ENCODE peak calls at places on chromosomes 3 and 15, in five cellular contexts. One of them, this sample, is unnamed.

GRCh38 chr3:32398531-32398930 is 6.9 kb downstream of the CMTM7 start:
- DNase-seq in esophagus squamous epithelium: no peak
- DNase-seq in activated B cell treated with CpG ODN at 0.5 μM for 24 hours: no peak
- DNase-seq in right lobe of liver: no peak
- DNase-seq in mucosa of descending colon: no peak
- DNase-seq in this sample: no peak

GRCh38 chr15:34154725-34155204 is 52.9 kb downstream of the PGBD4 start:
- DNase-seq in right lobe of liver: no peak
- DNase-seq in mucosa of descending colon: no peak
- DNase-seq in activated B cell treated with CpG ODN at 0.5 μM for 24 hours: no peak
- DNase-seq in esophagus squamous epithelium: no peak
- DNase-seq in this sample: peak

GRCh38 chr15:73951591-73951990 is 25.3 kb downstream of the LOXL1 start:
- DNase-seq in activated B cell treated with CpG ODN at 0.5 μM for 24 hours: no peak
- DNase-seq in esophagus squamous epithelium: no peak
- DNase-seq in right lobe of liver: no peak
- DNase-seq in mucosa of descending colon: no peak
- DNase-seq in this sample: no peak

GRCh38 chr3:99678023-99678422 is 39.6 kb downstream of the COL8A1 start:
- DNase-seq in mucosa of descending colon: peak
- DNase-seq in activated B cell treated with CpG ODN at 0.5 μM for 24 hours: no peak
- DNase-seq in right lobe of liver: no peak
- DNase-seq in esophagus squamous epithelium: no peak
- DNase-seq in this sample: no peak

GRCh38 chr3:172202797-172203196 is 163.4 kb downstream of the FNDC3B start:
- DNase-seq in activated B cell treated with CpG ODN at 0.5 μM for 24 hours: no peak
- DNase-seq in right lobe of liver: no peak
- DNase-seq in mucosa of descending colon: no peak
- DNase-seq in esophagus squamous epithelium: no peak
- DNase-seq in this sample: no peak

GRCh38 chr3:17011774-17012338 is 127.1 kb downstream of the PLCL2 start:
- DNase-seq in esophagus squamous epithelium: no peak
- DNase-seq in mucosa of descending colon: no peak
- DNase-seq in activated B cell treated with CpG ODN at 0.5 μM for 24 hours: no peak
- DNase-seq in right lobe of liver: no peak
- DNase-seq in this sample: no peak

GRCh38 chr3:4220050-4220449 is 83.1 kb upstream of the SETMAR start:
- DNase-seq in right lobe of liver: no peak
- DNase-seq in esophagus squamous epithelium: no peak
- DNase-seq in mucosa of descending colon: no peak
- DNase-seq in activated B cell treated with CpG ODN at 0.5 μM for 24 hours: no peak
- DNase-seq in this sample: no peak

GRCh38 chr3:113626513-113627371 is 69.7 kb downstream of the USF3 start:
- DNase-seq in right lobe of liver: peak
- DNase-seq in mucosa of descending colon: peak
- DNase-seq in activated B cell treated with CpG ODN at 0.5 μM for 24 hours: no peak
- DNase-seq in esophagus squamous epithelium: no peak
- DNase-seq in this sample: no peak

GRCh38 chr3:106030620-106030945 is 161.8 kb upstream of the CBLB start:
- DNase-seq in mucosa of descending colon: no peak
- DNase-seq in right lobe of liver: no peak
- DNase-seq in activated B cell treated with CpG ODN at 0.5 μM for 24 hours: no peak
- DNase-seq in esophagus squamous epithelium: no peak
- DNase-seq in this sample: no peak

GRCh38 chr3:117958027-117958426 is 1076.6 kb downstream of the IGSF11 start:
- DNase-seq in mucosa of descending colon: no peak
- DNase-seq in right lobe of liver: no peak
- DNase-seq in esophagus squamous epithelium: no peak
- DNase-seq in activated B cell treated with CpG ODN at 0.5 μM for 24 hours: no peak
- DNase-seq in this sample: no peak

DNA sequence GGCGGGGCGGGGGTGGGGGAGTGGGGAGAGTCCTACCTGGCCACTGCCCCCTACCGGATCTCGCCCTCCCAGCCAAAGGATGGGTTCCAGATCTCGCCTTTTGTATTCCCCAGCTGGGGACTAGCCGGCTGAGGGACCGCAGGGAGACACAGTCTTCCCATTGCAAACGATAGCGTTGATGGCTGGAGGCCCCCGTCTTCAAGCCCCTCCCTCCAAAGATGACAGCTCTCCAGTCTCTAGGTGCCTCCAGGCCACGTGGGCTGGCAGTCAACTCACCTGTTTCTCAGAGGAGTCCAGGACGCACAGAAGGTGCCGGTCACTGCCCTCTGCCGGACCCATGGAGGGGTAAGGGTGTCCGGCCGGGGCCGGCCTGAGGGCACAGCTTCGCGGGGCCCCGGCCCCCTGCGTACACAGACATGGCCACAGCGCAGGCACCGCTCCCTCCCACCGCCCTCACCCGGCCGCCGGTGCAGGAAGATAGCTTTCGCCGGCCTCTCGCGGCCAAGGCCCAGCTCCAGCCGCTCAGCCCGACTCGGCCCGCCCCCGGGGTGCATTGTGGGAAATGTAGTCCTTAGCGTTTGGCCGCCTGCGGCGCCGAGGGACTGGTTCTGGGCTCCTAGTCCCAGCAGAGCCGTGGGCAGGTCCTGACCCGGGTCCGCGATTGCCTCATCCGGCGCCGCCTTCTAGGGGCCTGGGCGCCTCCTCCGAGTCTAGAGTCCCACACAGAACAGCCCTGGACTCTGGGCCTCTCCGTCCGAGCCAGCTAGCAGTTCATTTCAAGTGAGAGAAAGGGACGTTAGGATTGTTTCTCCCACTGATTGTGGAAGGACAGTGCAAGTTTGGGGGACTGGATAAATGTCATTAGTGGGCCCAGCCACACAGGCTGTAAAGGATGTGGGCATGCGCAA is at the start of gene MON1A:
- DNase-seq in activated B cell treated with CpG ODN at 0.5 μM for 24 hours: peak
- DNase-seq in right lobe of liver: peak
- DNase-seq in mucosa of descending colon: peak
- DNase-seq in esophagus squamous epithelium: peak
- DNase-seq in this sample: peak
- TF ChIP-seq CTCF in activated B cell treated with CpG ODN at 0.5 μM for 24 hours: no peak
- TF ChIP-seq CTCF in right lobe of liver: peak
- TF ChIP-seq CTCF in mucosa of descending colon: peak
- TF ChIP-seq CTCF in esophagus squamous epithelium: peak
- TF ChIP-seq CTCF in this sample: peak

GRCh38 chr3:59796486-59796885 is 746.7 kb upstream of the CFAP20DC start:
- DNase-seq in mucosa of descending colon: no peak
- DNase-seq in esophagus squamous epithelium: no peak
- DNase-seq in activated B cell treated with CpG ODN at 0.5 μM for 24 hours: no peak
- DNase-seq in right lobe of liver: no peak
- DNase-seq in this sample: no peak

GRCh38 chr3:59803269-59803668 is 753.4 kb upstream of the CFAP20DC start:
- DNase-seq in mucosa of descending colon: no peak
- DNase-seq in esophagus squamous epithelium: no peak
- DNase-seq in right lobe of liver: no peak
- DNase-seq in activated B cell treated with CpG ODN at 0.5 μM for 24 hours: no peak
- DNase-seq in this sample: no peak

GRCh38 chr3:59797533-59797932 is 747.7 kb upstream of the CFAP20DC start:
- DNase-seq in esophagus squamous epithelium: no peak
- DNase-seq in activated B cell treated with CpG ODN at 0.5 μM for 24 hours: no peak
- DNase-seq in right lobe of liver: no peak
- DNase-seq in mucosa of descending colon: no peak
- DNase-seq in this sample: no peak

GRCh38 chr3:59802045-59802444 is 752.2 kb upstream of the CFAP20DC start:
- DNase-seq in esophagus squamous epithelium: no peak
- DNase-seq in right lobe of liver: no peak
- DNase-seq in activated B cell treated with CpG ODN at 0.5 μM for 24 hours: no peak
- DNase-seq in mucosa of descending colon: no peak
- DNase-seq in this sample: no peak

GRCh38 chr3:59798372-59799086 is 748.7 kb upstream of the CFAP20DC start:
- DNase-seq in esophagus squamous epithelium: no peak
- DNase-seq in right lobe of liver: no peak
- DNase-seq in mucosa of descending colon: no peak
- DNase-seq in activated B cell treated with CpG ODN at 0.5 μM for 24 hours: no peak
- DNase-seq in this sample: no peak
- TF ChIP-seq CTCF in esophagus squamous epithelium: no peak
- TF ChIP-seq CTCF in right lobe of liver: no peak
- TF ChIP-seq CTCF in mucosa of descending colon: no peak
- TF ChIP-seq CTCF in activated B cell treated with CpG ODN at 0.5 μM for 24 hours: no peak
- TF ChIP-seq CTCF in this sample: no peak

GRCh38 chr3:5226783-5227182 is 39.3 kb downstream of the EDEM1 start:
- DNase-seq in activated B cell treated with CpG ODN at 0.5 μM for 24 hours: no peak
- DNase-seq in esophagus squamous epithelium: no peak
- DNase-seq in mucosa of descending colon: no peak
- DNase-seq in right lobe of liver: no peak
- DNase-seq in this sample: peak
- TF ChIP-seq CTCF in activated B cell treated with CpG ODN at 0.5 μM for 24 hours: no peak
- TF ChIP-seq CTCF in esophagus squamous epithelium: peak
- TF ChIP-seq CTCF in mucosa of descending colon: no peak
- TF ChIP-seq CTCF in right lobe of liver: peak
- TF ChIP-seq CTCF in this sample: peak

GRCh38 chr3:65170357-65171090 is 482.7 kb upstream of the ADAMTS9 start:
- DNase-seq in activated B cell treated with CpG ODN at 0.5 μM for 24 hours: no peak
- DNase-seq in mucosa of descending colon: peak
- DNase-seq in right lobe of liver: peak
- DNase-seq in esophagus squamous epithelium: no peak
- DNase-seq in this sample: no peak
- TF ChIP-seq CTCF in activated B cell treated with CpG ODN at 0.5 μM for 24 hours: no peak
- TF ChIP-seq CTCF in mucosa of descending colon: no peak
- TF ChIP-seq CTCF in right lobe of liver: peak
- TF ChIP-seq CTCF in esophagus squamous epithelium: no peak
- TF ChIP-seq CTCF in this sample: no peak

GRCh38 chr3:195854628-195855300 is 43.0 kb upstream of the MUC4 start:
- DNase-seq in right lobe of liver: no peak
- DNase-seq in esophagus squamous epithelium: no peak
- DNase-seq in activated B cell treated with CpG ODN at 0.5 μM for 24 hours: no peak
- DNase-seq in mucosa of descending colon: peak
- DNase-seq in this sample: no peak

GRCh38 chr3:195853930-195854478 is 42.3 kb upstream of the MUC4 start:
- DNase-seq in activated B cell treated with CpG ODN at 0.5 μM for 24 hours: no peak
- DNase-seq in mucosa of descending colon: no peak
- DNase-seq in esophagus squamous epithelium: no peak
- DNase-seq in right lobe of liver: no peak
- DNase-seq in this sample: no peak

GRCh38 chr3:195856410-195857084 is 44.8 kb upstream of the MUC4 start:
- DNase-seq in mucosa of descending colon: no peak
- DNase-seq in activated B cell treated with CpG ODN at 0.5 μM for 24 hours: no peak
- DNase-seq in right lobe of liver: no peak
- DNase-seq in esophagus squamous epithelium: no peak
- DNase-seq in this sample: no peak

GRCh38 chr3:195853036-195853435 is 41.3 kb upstream of the MUC4 start:
- DNase-seq in esophagus squamous epithelium: no peak
- DNase-seq in activated B cell treated with CpG ODN at 0.5 μM for 24 hours: no peak
- DNase-seq in right lobe of liver: no peak
- DNase-seq in mucosa of descending colon: no peak
- DNase-seq in this sample: no peak

DNA sequence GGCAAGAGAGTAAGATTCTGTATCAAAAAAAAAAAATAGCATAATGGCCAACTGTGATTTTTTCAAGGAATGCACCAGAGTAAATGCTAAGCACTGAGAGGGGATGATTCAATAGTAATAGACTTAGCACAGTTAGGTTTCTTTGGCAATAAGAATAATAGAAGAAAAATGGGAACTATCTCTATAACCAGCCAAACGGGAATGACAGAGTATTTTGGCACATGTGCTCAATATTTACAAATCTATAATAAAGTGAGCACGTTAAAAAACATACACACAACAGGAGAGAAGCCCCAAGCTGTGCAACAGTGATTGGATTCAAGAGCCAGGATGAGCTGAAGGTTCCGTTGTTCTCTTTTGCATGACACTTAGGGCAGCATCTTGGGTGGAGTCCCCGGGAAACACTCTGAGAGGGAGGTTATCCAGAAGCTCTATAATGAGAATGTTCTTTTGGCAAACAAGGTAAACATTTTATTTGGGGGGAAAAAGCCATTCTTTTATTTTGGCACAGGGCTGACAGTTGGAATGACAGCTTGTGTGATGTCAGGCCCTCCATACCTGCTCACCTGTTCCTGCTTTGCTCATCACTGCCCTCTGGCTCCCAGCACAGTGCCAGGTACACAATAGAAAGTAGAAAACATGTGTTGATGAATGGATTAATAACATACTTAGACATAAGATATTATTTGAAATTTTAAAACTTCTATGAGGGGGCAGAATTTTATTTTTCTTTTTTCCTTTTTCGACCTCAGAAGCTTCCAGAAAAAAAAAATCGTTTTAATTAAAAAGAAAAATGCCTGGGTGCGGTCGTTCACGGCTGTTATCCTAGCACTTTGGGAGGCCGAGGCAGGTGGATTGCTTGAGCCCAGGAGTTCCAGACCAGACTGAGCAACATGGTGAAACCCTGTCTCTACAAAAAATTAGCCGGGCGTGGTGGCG is 44.0 kb upstream of the MUC4 start:
- DNase-seq in mucosa of descending colon: peak
- DNase-seq in right lobe of liver: no peak
- DNase-seq in esophagus squamous epithelium: no peak
- DNase-seq in activated B cell treated with CpG ODN at 0.5 μM for 24 hours: no peak
- DNase-seq in this sample: no peak
- TF ChIP-seq CTCF in mucosa of descending colon: no peak
- TF ChIP-seq CTCF in right lobe of liver: peak
- TF ChIP-seq CTCF in esophagus squamous epithelium: no peak
- TF ChIP-seq CTCF in activated B cell treated with CpG ODN at 0.5 μM for 24 hours: no peak
- TF ChIP-seq CTCF in this sample: peak

DNA sequence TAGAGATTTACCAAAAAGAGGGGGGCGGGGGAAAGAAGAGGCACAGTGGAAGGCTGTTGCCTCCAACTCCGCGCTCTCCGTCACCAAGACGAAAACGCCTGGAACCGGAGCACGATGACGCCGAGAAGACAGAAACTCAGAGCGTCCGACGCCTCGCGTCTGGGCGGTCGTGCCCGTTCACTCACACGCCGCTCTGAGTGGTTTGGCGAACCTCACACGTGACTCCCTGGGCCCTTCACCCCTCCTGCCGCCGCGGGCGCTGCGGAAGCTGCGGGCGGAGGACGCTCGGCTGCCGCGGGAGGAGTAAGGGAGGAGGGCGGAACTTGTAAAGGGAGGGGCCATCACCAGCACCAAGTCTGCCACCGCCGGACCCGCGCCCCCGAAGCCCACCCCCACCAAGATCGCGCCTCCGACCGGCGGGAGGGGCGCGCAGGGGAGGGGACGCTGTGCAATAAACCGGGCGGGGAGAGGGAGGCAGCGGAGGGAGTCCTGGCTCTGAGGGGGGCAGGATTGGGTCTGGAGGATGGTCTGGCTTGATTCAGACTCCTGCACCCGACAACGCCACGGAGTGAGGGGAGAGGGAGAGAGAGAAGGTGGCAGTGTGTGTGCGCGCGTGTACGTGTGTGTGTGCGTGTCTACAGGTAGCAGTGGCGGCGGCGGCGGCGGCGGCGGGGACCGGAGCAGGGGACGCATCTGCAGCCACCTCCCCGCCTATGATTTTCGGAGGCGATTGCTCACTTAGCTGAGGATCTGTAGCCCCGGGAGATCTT is 1.9 kb upstream of the NLGN1 start:
- DNase-seq in activated B cell treated with CpG ODN at 0.5 μM for 24 hours: no peak
- DNase-seq in mucosa of descending colon: peak
- DNase-seq in right lobe of liver: peak
- DNase-seq in esophagus squamous epithelium: no peak
- DNase-seq in this sample: peak
- TF ChIP-seq CTCF in activated B cell treated with CpG ODN at 0.5 μM for 24 hours: no peak
- TF ChIP-seq CTCF in mucosa of descending colon: no peak
- TF ChIP-seq CTCF in right lobe of liver: no peak
- TF ChIP-seq CTCF in esophagus squamous epithelium: no peak
- TF ChIP-seq CTCF in this sample: no peak

DNA sequence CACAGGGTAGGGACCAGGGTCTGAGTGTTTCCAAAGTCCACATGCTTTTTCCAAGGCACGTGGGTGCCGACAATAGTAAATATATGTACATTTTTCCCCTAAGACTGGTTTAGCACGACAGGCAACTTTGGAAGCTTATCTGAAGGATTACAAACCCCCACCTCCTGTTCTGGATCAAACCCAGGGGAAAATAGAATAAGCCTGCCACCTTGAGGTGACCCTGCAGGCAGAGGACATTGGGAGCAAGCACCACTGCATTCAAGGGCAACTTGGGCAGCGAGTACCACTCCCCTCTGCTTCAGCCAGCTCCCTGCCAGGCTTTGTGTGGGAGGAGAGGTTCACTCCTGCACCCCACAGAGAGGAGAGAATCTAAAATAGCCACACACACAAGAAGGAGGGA is 44.8 kb downstream of the KBTBD12 start:
- DNase-seq in activated B cell treated with CpG ODN at 0.5 μM for 24 hours: no peak
- DNase-seq in esophagus squamous epithelium: no peak
- DNase-seq in right lobe of liver: no peak
- DNase-seq in mucosa of descending colon: peak
- DNase-seq in this sample: no peak
- TF ChIP-seq CTCF in activated B cell treated with CpG ODN at 0.5 μM for 24 hours: no peak
- TF ChIP-seq CTCF in esophagus squamous epithelium: peak
- TF ChIP-seq CTCF in right lobe of liver: peak
- TF ChIP-seq CTCF in mucosa of descending colon: no peak
- TF ChIP-seq CTCF in this sample: peak

This sample was measured in GM06990.